ENCODE peak calls at places on chromosomes 16 and 17, in eight cellular contexts. One of them, this sample, is unnamed.

GRCh38 chr16:54538241-54538640 is 251.7 kb upstream of the IRX3 start:
- DNase-seq in HCT116: no peak
- DNase-seq in C1 segment of cervical spinal cord: no peak
- DNase-seq in stimulated activated CD4-positive, alpha-beta T cell treated with anti-CD3 and anti-CD28 coated beads, Interleukin-2, amount 100 ng/mL, for 24 hours: no peak
- DNase-seq in CD4-positive, alpha-beta memory T cell: no peak
- DNase-seq in NCI-H1436: peak
- DNase-seq in tibial nerve: no peak
- DNase-seq in AG20443: peak
- DNase-seq in this sample: no peak

GRCh38 chr16:4646773-4647660 is 22.4 kb downstream of the MGRN1 start:
- DNase-seq in HCT116: no peak
- DNase-seq in stimulated activated CD4-positive, alpha-beta T cell treated with anti-CD3 and anti-CD28 coated beads, Interleukin-2, amount 100 ng/mL, for 24 hours: no peak
- DNase-seq in AG20443: no peak
- DNase-seq in C1 segment of cervical spinal cord: no peak
- DNase-seq in NCI-H1436: no peak
- DNase-seq in tibial nerve: no peak
- DNase-seq in CD4-positive, alpha-beta memory T cell: no peak
- DNase-seq in this sample: no peak

GRCh38 chr17:77909236-77909635 is 49.3 kb upstream of the TNRC6C start:
- DNase-seq in HCT116: no peak
- DNase-seq in C1 segment of cervical spinal cord: no peak
- DNase-seq in CD4-positive, alpha-beta memory T cell: no peak
- DNase-seq in tibial nerve: no peak
- DNase-seq in NCI-H1436: no peak
- DNase-seq in stimulated activated CD4-positive, alpha-beta T cell treated with anti-CD3 and anti-CD28 coated beads, Interleukin-2, amount 100 ng/mL, for 24 hours: no peak
- DNase-seq in AG20443: no peak
- DNase-seq in this sample: peak

GRCh38 chr16:54331241-54332002 is 44.8 kb upstream of the IRX3 start:
- DNase-seq in AG20443: no peak
- DNase-seq in NCI-H1436: no peak
- DNase-seq in C1 segment of cervical spinal cord: no peak
- DNase-seq in HCT116: no peak
- DNase-seq in tibial nerve: no peak
- DNase-seq in stimulated activated CD4-positive, alpha-beta T cell treated with anti-CD3 and anti-CD28 coated beads, Interleukin-2, amount 100 ng/mL, for 24 hours: no peak
- DNase-seq in CD4-positive, alpha-beta memory T cell: no peak
- DNase-seq in this sample: no peak

GRCh38 chr17:64209983-64210382 is 53.1 kb downstream of the TEX2 start:
- DNase-seq in stimulated activated CD4-positive, alpha-beta T cell treated with anti-CD3 and anti-CD28 coated beads, Interleukin-2, amount 100 ng/mL, for 24 hours: no peak
- DNase-seq in HCT116: no peak
- DNase-seq in NCI-H1436: no peak
- DNase-seq in C1 segment of cervical spinal cord: no peak
- DNase-seq in AG20443: no peak
- DNase-seq in tibial nerve: no peak
- DNase-seq in CD4-positive, alpha-beta memory T cell: no peak
- DNase-seq in this sample: no peak

GRCh38 chr17:61128671-61129115 is 270.9 kb upstream of the TBX2 start:
- DNase-seq in NCI-H1436: no peak
- DNase-seq in AG20443: peak
- DNase-seq in C1 segment of cervical spinal cord: no peak
- DNase-seq in HCT116: no peak
- DNase-seq in tibial nerve: no peak
- DNase-seq in CD4-positive, alpha-beta memory T cell: no peak
- DNase-seq in stimulated activated CD4-positive, alpha-beta T cell treated with anti-CD3 and anti-CD28 coated beads, Interleukin-2, amount 100 ng/mL, for 24 hours: no peak
- DNase-seq in this sample: no peak

GRCh38 chr16:47713225-47713595 is 252.1 kb downstream of the PHKB start:
- DNase-seq in C1 segment of cervical spinal cord: no peak
- DNase-seq in NCI-H1436: no peak
- DNase-seq in tibial nerve: no peak
- DNase-seq in CD4-positive, alpha-beta memory T cell: no peak
- DNase-seq in stimulated activated CD4-positive, alpha-beta T cell treated with anti-CD3 and anti-CD28 coated beads, Interleukin-2, amount 100 ng/mL, for 24 hours: no peak
- DNase-seq in HCT116: no peak
- DNase-seq in AG20443: peak
- DNase-seq in this sample: no peak

GRCh38 chr17:37086329-37086728 is 137.6 kb downstream of the AATF start:
- DNase-seq in tibial nerve: no peak
- DNase-seq in HCT116: no peak
- DNase-seq in stimulated activated CD4-positive, alpha-beta T cell treated with anti-CD3 and anti-CD28 coated beads, Interleukin-2, amount 100 ng/mL, for 24 hours: no peak
- DNase-seq in C1 segment of cervical spinal cord: no peak
- DNase-seq in AG20443: no peak
- DNase-seq in NCI-H1436: no peak
- DNase-seq in CD4-positive, alpha-beta memory T cell: no peak
- DNase-seq in this sample: no peak

GRCh38 chr17:50689251-50689650 is 18.5 kb downstream of the ANKRD40 start:
- DNase-seq in tibial nerve: no peak
- DNase-seq in stimulated activated CD4-positive, alpha-beta T cell treated with anti-CD3 and anti-CD28 coated beads, Interleukin-2, amount 100 ng/mL, for 24 hours: no peak
- DNase-seq in CD4-positive, alpha-beta memory T cell: no peak
- DNase-seq in HCT116: no peak
- DNase-seq in C1 segment of cervical spinal cord: no peak
- DNase-seq in NCI-H1436: no peak
- DNase-seq in AG20443: peak
- DNase-seq in this sample: no peak

GRCh38 chr17:52147431-52147830 is 11.1 kb downstream of the CA10 start:
- DNase-seq in AG20443: no peak
- DNase-seq in tibial nerve: no peak
- DNase-seq in C1 segment of cervical spinal cord: no peak
- DNase-seq in CD4-positive, alpha-beta memory T cell: no peak
- DNase-seq in HCT116: no peak
- DNase-seq in stimulated activated CD4-positive, alpha-beta T cell treated with anti-CD3 and anti-CD28 coated beads, Interleukin-2, amount 100 ng/mL, for 24 hours: no peak
- DNase-seq in NCI-H1436: no peak
- DNase-seq in this sample: no peak

GRCh38 chr17:76049239-76049638 is 22.1 kb upstream of the EVPL start:
- DNase-seq in C1 segment of cervical spinal cord: no peak
- DNase-seq in stimulated activated CD4-positive, alpha-beta T cell treated with anti-CD3 and anti-CD28 coated beads, Interleukin-2, amount 100 ng/mL, for 24 hours: no peak
- DNase-seq in tibial nerve: no peak
- DNase-seq in NCI-H1436: no peak
- DNase-seq in CD4-positive, alpha-beta memory T cell: no peak
- DNase-seq in AG20443: no peak
- DNase-seq in HCT116: no peak
- DNase-seq in this sample: no peak

GRCh38 chr17:67995568-67996191 is 589 bp downstream of the C17orf58 start:
- DNase-seq in AG20443: peak
- DNase-seq in NCI-H1436: no peak
- DNase-seq in tibial nerve: no peak
- DNase-seq in HCT116: no peak
- DNase-seq in C1 segment of cervical spinal cord: peak
- DNase-seq in stimulated activated CD4-positive, alpha-beta T cell treated with anti-CD3 and anti-CD28 coated beads, Interleukin-2, amount 100 ng/mL, for 24 hours: peak
- DNase-seq in CD4-positive, alpha-beta memory T cell: no peak
- DNase-seq in this sample: no peak

GRCh38 chr17:62782730-62783260 is 25.3 kb downstream of the MARCHF10 start:
- DNase-seq in NCI-H1436: no peak
- DNase-seq in stimulated activated CD4-positive, alpha-beta T cell treated with anti-CD3 and anti-CD28 coated beads, Interleukin-2, amount 100 ng/mL, for 24 hours: no peak
- DNase-seq in tibial nerve: no peak
- DNase-seq in CD4-positive, alpha-beta memory T cell: no peak
- DNase-seq in C1 segment of cervical spinal cord: no peak
- DNase-seq in HCT116: no peak
- DNase-seq in AG20443: no peak
- DNase-seq in this sample: no peak

GRCh38 chr17:1182831-1183578 is 3.2 kb upstream of the ABR start:
- DNase-seq in tibial nerve: no peak
- DNase-seq in HCT116: no peak
- DNase-seq in AG20443: no peak
- DNase-seq in stimulated activated CD4-positive, alpha-beta T cell treated with anti-CD3 and anti-CD28 coated beads, Interleukin-2, amount 100 ng/mL, for 24 hours: no peak
- DNase-seq in CD4-positive, alpha-beta memory T cell: no peak
- DNase-seq in NCI-H1436: no peak
- DNase-seq in C1 segment of cervical spinal cord: no peak
- DNase-seq in this sample: no peak

GRCh38 chr16:72537684-72538083 is 365.7 kb upstream of the PMFBP1 start:
- DNase-seq in stimulated activated CD4-positive, alpha-beta T cell treated with anti-CD3 and anti-CD28 coated beads, Interleukin-2, amount 100 ng/mL, for 24 hours: no peak
- DNase-seq in C1 segment of cervical spinal cord: no peak
- DNase-seq in AG20443: peak
- DNase-seq in NCI-H1436: no peak
- DNase-seq in tibial nerve: no peak
- DNase-seq in HCT116: no peak
- DNase-seq in CD4-positive, alpha-beta memory T cell: no peak
- DNase-seq in this sample: no peak

GRCh38 chr17:76543482-76544122 is 3.8 kb downstream of the PRCD start:
- DNase-seq in stimulated activated CD4-positive, alpha-beta T cell treated with anti-CD3 and anti-CD28 coated beads, Interleukin-2, amount 100 ng/mL, for 24 hours: no peak
- DNase-seq in HCT116: no peak
- DNase-seq in NCI-H1436: no peak
- DNase-seq in AG20443: no peak
- DNase-seq in CD4-positive, alpha-beta memory T cell: no peak
- DNase-seq in tibial nerve: no peak
- DNase-seq in C1 segment of cervical spinal cord: peak
- DNase-seq in this sample: no peak

GRCh38 chr17:53058031-53058430 is 764.7 kb upstream of the KIF2B start:
- DNase-seq in stimulated activated CD4-positive, alpha-beta T cell treated with anti-CD3 and anti-CD28 coated beads, Interleukin-2, amount 100 ng/mL, for 24 hours: no peak
- DNase-seq in AG20443: no peak
- DNase-seq in C1 segment of cervical spinal cord: no peak
- DNase-seq in CD4-positive, alpha-beta memory T cell: no peak
- DNase-seq in tibial nerve: no peak
- DNase-seq in NCI-H1436: no peak
- DNase-seq in HCT116: no peak
- DNase-seq in this sample: no peak

GRCh38 chr17:64777413-64778101 is 115.5 kb upstream of the SMURF2 start:
- DNase-seq in NCI-H1436: no peak
- DNase-seq in C1 segment of cervical spinal cord: no peak
- DNase-seq in stimulated activated CD4-positive, alpha-beta T cell treated with anti-CD3 and anti-CD28 coated beads, Interleukin-2, amount 100 ng/mL, for 24 hours: no peak
- DNase-seq in HCT116: no peak
- DNase-seq in tibial nerve: no peak
- DNase-seq in AG20443: no peak
- DNase-seq in CD4-positive, alpha-beta memory T cell: no peak
- DNase-seq in this sample: peak

GRCh38 chr16:71758293-71758760 is 33.8 kb upstream of the PHLPP2 start:
- DNase-seq in HCT116: no peak
- DNase-seq in stimulated activated CD4-positive, alpha-beta T cell treated with anti-CD3 and anti-CD28 coated beads, Interleukin-2, amount 100 ng/mL, for 24 hours: no peak
- DNase-seq in AG20443: no peak
- DNase-seq in tibial nerve: no peak
- DNase-seq in CD4-positive, alpha-beta memory T cell: no peak
- DNase-seq in NCI-H1436: no peak
- DNase-seq in C1 segment of cervical spinal cord: no peak
- DNase-seq in this sample: no peak

GRCh38 chr16:4944333-4945281 is 7.7 kb upstream of the PPL start:
- DNase-seq in tibial nerve: peak
- DNase-seq in AG20443: peak
- DNase-seq in HCT116: peak
- DNase-seq in stimulated activated CD4-positive, alpha-beta T cell treated with anti-CD3 and anti-CD28 coated beads, Interleukin-2, amount 100 ng/mL, for 24 hours: no peak
- DNase-seq in C1 segment of cervical spinal cord: no peak
- DNase-seq in NCI-H1436: peak
- DNase-seq in CD4-positive, alpha-beta memory T cell: no peak
- DNase-seq in this sample: peak

GRCh38 chr17:82868715-82869131 is 28.9 kb upstream of the ZNF750 start:
- DNase-seq in tibial nerve: no peak
- DNase-seq in NCI-H1436: no peak
- DNase-seq in HCT116: no peak
- DNase-seq in stimulated activated CD4-positive, alpha-beta T cell treated with anti-CD3 and anti-CD28 coated beads, Interleukin-2, amount 100 ng/mL, for 24 hours: no peak
- DNase-seq in C1 segment of cervical spinal cord: no peak
- DNase-seq in AG20443: no peak
- DNase-seq in CD4-positive, alpha-beta memory T cell: no peak
- DNase-seq in this sample: no peak

This sample was measured in NCI-H446.